ENCODE peak calls at places on chromosomes 16 and 17, in ten cellular contexts. K is kidney epithelial cell; F is GM12865; Z is A549; S is neural progenitor cell; B is CD4-positive, alpha-beta T cell; R is spleen; J is AG09309; E is colonic mucosa; I is GM13976. G is an unnamed sample.

GRCh38 chr17:27550291-27550930 is 80.6 kb upstream of the LGALS9 start:
- DNase-seq in K (no peak), S (no peak), Z (no peak), F (no peak), J (no peak), I (no peak), B (no peak), R (peak), E (no peak), G (no peak)

GRCh38 chr16:30472328-30472942 is at the start of gene ITGAL:
- DNase-seq in B (peak), R (peak), K (no peak), I (peak), J (no peak), Z (no peak), F (peak), E (peak), S (no peak), G (no peak)

GRCh38 chr17:83125515-83126274 is 46.3 kb downstream of the METRNL start:
- DNase-seq in S (no peak), E (peak), Z (no peak), R (peak), J (peak), F (no peak), B (peak), K (no peak), I (no peak), G (no peak)

GRCh38 chr16:3993052-3993785 is 112.7 kb upstream of the CREBBP start:
- DNase-seq in F (no peak), I (no peak), E (no peak), S (no peak), J (no peak), Z (no peak), K (no peak), B (no peak), R (no peak), G (no peak)

GRCh38 chr17:48014603-48015037 is 23.0 kb downstream of the COPZ2 start:
- DNase-seq in E (no peak), J (no peak), K (no peak), R (no peak), I (no peak), F (no peak), B (no peak), Z (no peak), S (no peak), G (no peak)

GRCh38 chr17:47785538-47786123 is 36.0 kb downstream of the OSBPL7 start:
- DNase-seq in J (no peak), I (no peak), S (peak), Z (no peak), K (no peak), E (no peak), F (peak), R (no peak), B (no peak), G (peak)

GRCh38 chr17:45432405-45433113 is at the start of gene ARHGAP27:
- DNase-seq in J (no peak), Z (no peak), S (peak), K (no peak), I (peak), F (no peak), R (peak), E (peak), B (no peak), G (peak)

GRCh38 chr16:82088483-82088882 is 53.4 kb downstream of the HSD17B2 start:
- DNase-seq in Z (no peak), B (no peak), E (no peak), S (no peak), K (no peak), R (no peak), F (no peak), J (no peak), I (no peak), G (no peak)

GRCh38 chr16:83887564-83887963 is 11.4 kb upstream of the MLYCD start:
- DNase-seq in K (no peak), J (no peak), F (no peak), Z (no peak), E (no peak), I (no peak), S (peak), R (no peak), B (no peak), G (no peak)

GRCh38 chr16:27330542-27330941 is 16.8 kb downstream of the IL4R start:
- DNase-seq in B (no peak), J (peak), R (peak), K (no peak), I (no peak), Z (peak), F (no peak), S (no peak), E (peak), G (no peak)

GRCh38 chr17:80209765-80210164 is 10.4 kb downstream of the SGSH start:
- DNase-seq in F (no peak), R (no peak), I (no peak), B (no peak), E (no peak), S (no peak), K (no peak), J (no peak), Z (no peak), G (no peak)

GRCh38 chr16:2058901-2059300 is 11.1 kb downstream of the TSC2 start:
- DNase-seq in S (peak), J (no peak), B (no peak), F (no peak), K (no peak), I (no peak), E (no peak), R (no peak), Z (no peak), G (no peak)

GRCh38 chr16:81861915-81862314 is 82.8 kb downstream of the PLCG2 start:
- DNase-seq in R (no peak), B (no peak), E (no peak), Z (no peak), S (no peak), I (no peak), F (no peak), J (no peak), K (no peak), G (no peak)

GRCh38 chr16:66357523-66357928 is 9.0 kb upstream of the CDH5 start:
- DNase-seq in J (peak), I (peak), R (no peak), Z (peak), F (peak), S (peak), E (peak), B (no peak), K (peak), G (peak)

GRCh38 chr16:20610892-20611349 is 34.8 kb upstream of the ACSM2B start:
- DNase-seq in Z (no peak), S (no peak), E (no peak), F (no peak), I (no peak), J (no peak), B (no peak), K (no peak), R (no peak), G (no peak)

GRCh38 chr17:1315891-1316403 is 36.5 kb downstream of the TRARG1 start:
- DNase-seq in Z (no peak), E (no peak), R (no peak), K (no peak), J (no peak), I (no peak), F (no peak), B (no peak), S (no peak), G (no peak)

GRCh38 chr16:75801307-75801706 is 75.0 kb upstream of the CPHXL start:
- DNase-seq in R (no peak), K (no peak), I (no peak), S (no peak), J (no peak), Z (no peak), E (no peak), B (no peak), F (no peak), G (no peak)

GRCh38 chr16:58471209-58471975 is 28.6 kb upstream of the NDRG4 start:
- DNase-seq in B (no peak), K (no peak), S (no peak), J (no peak), R (peak), I (no peak), E (no peak), F (no peak), Z (no peak), G (no peak)

GRCh38 chr17:19004601-19005441 is at the start of gene FAM83G:
- DNase-seq in B (peak), J (no peak), I (peak), K (no peak), F (peak), S (peak), R (peak), E (peak), Z (peak), G (peak)

GRCh38 chr17:13030459-13031305 is 12.9 kb upstream of the ELAC2 start:
- DNase-seq in K (no peak), E (peak), Z (peak), F (peak), J (no peak), S (peak), R (no peak), B (peak), I (peak), G (peak)

GRCh38 chr16:2341456-2342447 is 1.2 kb upstream of the ABCA3 start:
- DNase-seq in E (no peak), F (peak), J (no peak), R (peak), I (no peak), S (peak), B (peak), K (no peak), Z (no peak), G (no peak)

GRCh38 chr17:78110363-78111011 is 18.1 kb downstream of the TMC6 start:
- DNase-seq in K (no peak), J (no peak), E (no peak), F (no peak), B (no peak), I (no peak), R (no peak), Z (no peak), S (no peak), G (no peak)

GRCh38 chr16:19230575-19230974 is 55.0 kb upstream of the CLEC19A start:
- DNase-seq in E (no peak), I (no peak), J (no peak), B (no peak), R (no peak), K (no peak), S (no peak), Z (no peak), F (no peak), G (no peak)

GRCh38 chr17:83061586-83061985 is 17.8 kb upstream of the METRNL start:
- DNase-seq in R (peak), F (no peak), I (no peak), J (no peak), Z (no peak), B (no peak), S (no peak), E (no peak), K (no peak), G (no peak)

GRCh38 chr17:74474043-74474792 is 7.8 kb downstream of the CD300A start:
- DNase-seq in F (no peak), K (no peak), R (no peak), J (no peak), B (no peak), Z (no peak), S (no peak), E (no peak), I (no peak), G (no peak)

GRCh38 chr16:9047689-9048301 is 43.6 kb upstream of the HAPSTR1 start:
- DNase-seq in B (no peak), S (peak), J (peak), R (peak), I (peak), E (peak), K (peak), F (peak), Z (peak), G (peak)

GRCh38 chr17:50114849-50115357 is 15.1 kb downstream of the SAMD14 start:
- DNase-seq in R (no peak), S (peak), E (peak), K (no peak), Z (peak), F (peak), I (peak), J (no peak), B (no peak), G (peak)

GRCh38 chr17:72603346-72604242 is 482.8 kb downstream of the SOX9 start:
- DNase-seq in B (no peak), E (no peak), I (no peak), Z (peak), R (no peak), K (peak), S (no peak), F (no peak), J (no peak), G (no peak)

GRCh38 chr16:65598626-65599025 is 476.8 kb upstream of the CDH11 start:
- DNase-seq in Z (no peak), K (no peak), R (no peak), E (no peak), J (no peak), I (no peak), S (peak), B (no peak), F (no peak), G (no peak)

GRCh38 chr16:54688339-54688738 is 242.3 kb upstream of the IRX5 start:
- DNase-seq in E (no peak), B (no peak), J (no peak), K (no peak), S (no peak), R (no peak), I (no peak), Z (no peak), F (no peak), G (no peak)

GRCh38 chr17:52024296-52024870 is 134.1 kb downstream of the CA10 start:
- DNase-seq in S (no peak), F (no peak), Z (no peak), J (no peak), K (no peak), R (no peak), B (no peak), I (no peak), E (no peak), G (no peak)

GRCh38 chr17:33463887-33464286 is 170.8 kb upstream of the ASIC2 start:
- DNase-seq in Z (no peak), E (no peak), R (no peak), J (no peak), B (no peak), S (no peak), F (no peak), K (no peak), I (no peak), G (no peak)

GRCh38 chr17:55219939-55220338 is 44.8 kb upstream of the HLF start:
- DNase-seq in S (no peak), B (no peak), R (no peak), J (no peak), F (no peak), E (no peak), I (no peak), K (no peak), Z (no peak), G (no peak)

GRCh38 chr17:14604920-14605599 is 304.2 kb downstream of the HS3ST3B1 start:
- DNase-seq in J (no peak), S (no peak), F (no peak), E (peak), B (no peak), I (no peak), K (no peak), Z (no peak), R (peak), G (no peak)

GRCh38 chr16:78489631-78490030 is 390.2 kb downstream of the WWOX start:
- DNase-seq in F (no peak), J (no peak), Z (no peak), E (no peak), I (no peak), K (no peak), R (no peak), B (no peak), S (no peak), G (no peak)

GRCh38 chr17:58280480-58281217 is at the start of gene MPO:
- DNase-seq in S (no peak), J (no peak), B (no peak), Z (no peak), I (no peak), R (no peak), F (no peak), K (no peak), E (no peak), G (no peak)

DNA sequence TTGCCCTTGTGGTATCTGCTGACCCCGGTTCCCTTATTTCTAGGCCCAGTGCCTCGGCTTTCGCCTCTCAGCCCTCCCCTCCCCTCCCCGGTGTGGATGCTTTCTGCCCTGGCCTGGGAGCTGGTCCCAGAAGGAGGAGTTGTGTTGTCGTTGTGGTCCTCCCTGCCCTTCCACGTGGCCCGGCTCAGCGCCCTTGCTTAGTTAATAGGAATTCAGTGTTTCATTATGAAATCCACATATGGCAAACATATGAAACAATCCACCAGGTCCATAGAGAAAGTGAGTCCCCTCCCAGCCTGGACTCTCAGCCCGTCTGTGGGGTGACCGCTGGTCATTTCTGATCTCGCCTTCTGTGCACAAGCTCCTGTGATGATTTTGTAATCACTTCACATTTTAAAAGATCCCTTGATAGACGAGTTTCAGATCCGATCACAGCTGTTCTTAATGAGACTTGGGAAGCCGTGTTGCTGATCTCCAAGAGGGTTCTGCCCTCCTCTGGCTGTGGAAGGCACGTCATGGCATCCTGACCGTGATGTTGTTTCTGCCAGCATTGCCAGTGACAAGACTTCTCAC is 112.1 kb downstream of the BANP start:
- DNase-seq in S (no peak), R (peak), B (no peak), K (peak), Z (no peak), F (no peak), J (peak), I (no peak), E (no peak), G (no peak)
- TF ChIP-seq CTCF in S (no peak), R (no peak), B (no peak), K (peak), Z (no peak), F (no peak), J (peak), I (no peak), E (no peak), G (no peak)

GRCh38 chr16:74064120-74064735 is 232.4 kb upstream of the PSMD7 start:
- DNase-seq in Z (no peak), F (no peak), E (no peak), I (no peak), B (no peak), R (no peak), J (no peak), S (no peak), K (no peak), G (no peak)
- TF ChIP-seq CTCF in Z (no peak), F (no peak), E (no peak), I (no peak), B (no peak), R (no peak), J (no peak), S (no peak), K (peak), G (no peak)

DNA sequence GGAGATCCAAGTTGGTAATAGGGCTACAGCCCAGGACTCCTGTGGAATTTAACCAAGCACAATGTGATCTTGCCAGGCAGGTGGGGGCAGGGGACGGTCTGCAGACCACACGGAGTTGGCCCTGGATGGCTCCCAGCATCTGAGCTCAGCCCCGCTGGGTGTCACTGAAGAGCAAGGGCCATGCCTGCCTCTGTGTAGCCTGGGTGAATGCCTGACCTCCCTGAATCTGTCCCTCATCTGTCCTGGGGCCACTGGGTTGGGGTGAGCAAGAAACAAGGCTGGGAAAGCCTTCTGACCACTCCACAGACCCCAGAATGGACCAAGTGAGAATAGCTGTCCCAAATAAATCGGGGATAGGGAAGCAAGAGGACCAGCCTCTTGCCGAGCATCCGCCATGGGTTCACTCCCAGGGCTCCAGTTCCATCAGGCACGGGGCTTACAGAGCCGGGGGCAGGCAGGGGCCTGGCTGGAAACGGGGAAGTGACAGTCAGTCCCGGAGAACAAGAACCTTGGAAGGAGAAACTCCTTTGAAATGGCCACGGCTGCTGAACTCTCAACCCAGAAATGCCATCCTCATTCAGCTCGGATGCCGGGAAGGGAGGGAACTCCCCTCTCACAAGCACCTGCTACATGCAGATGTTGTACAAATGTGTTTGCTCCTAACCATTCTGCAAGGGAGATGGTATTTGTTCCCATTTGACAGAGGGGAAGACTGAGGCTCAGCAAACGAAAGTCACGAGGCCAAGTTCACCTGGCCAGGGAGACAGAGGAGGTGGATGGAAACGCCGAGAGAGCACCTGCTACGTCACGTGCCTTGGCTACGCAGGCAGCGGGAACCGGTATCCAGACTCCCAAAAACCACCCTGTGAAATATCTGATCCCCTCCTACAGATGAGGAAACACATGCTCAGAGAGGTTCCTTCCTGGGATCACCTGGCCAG is 50.0 kb downstream of the RMI2 start:
- DNase-seq in R (peak), Z (no peak), I (no peak), E (no peak), F (no peak), K (no peak), J (no peak), S (no peak), B (no peak), G (no peak)
- TF ChIP-seq CTCF in R (no peak), Z (peak), I (no peak), E (no peak), F (no peak), K (no peak), J (no peak), S (no peak), B (no peak), G (no peak)

DNA sequence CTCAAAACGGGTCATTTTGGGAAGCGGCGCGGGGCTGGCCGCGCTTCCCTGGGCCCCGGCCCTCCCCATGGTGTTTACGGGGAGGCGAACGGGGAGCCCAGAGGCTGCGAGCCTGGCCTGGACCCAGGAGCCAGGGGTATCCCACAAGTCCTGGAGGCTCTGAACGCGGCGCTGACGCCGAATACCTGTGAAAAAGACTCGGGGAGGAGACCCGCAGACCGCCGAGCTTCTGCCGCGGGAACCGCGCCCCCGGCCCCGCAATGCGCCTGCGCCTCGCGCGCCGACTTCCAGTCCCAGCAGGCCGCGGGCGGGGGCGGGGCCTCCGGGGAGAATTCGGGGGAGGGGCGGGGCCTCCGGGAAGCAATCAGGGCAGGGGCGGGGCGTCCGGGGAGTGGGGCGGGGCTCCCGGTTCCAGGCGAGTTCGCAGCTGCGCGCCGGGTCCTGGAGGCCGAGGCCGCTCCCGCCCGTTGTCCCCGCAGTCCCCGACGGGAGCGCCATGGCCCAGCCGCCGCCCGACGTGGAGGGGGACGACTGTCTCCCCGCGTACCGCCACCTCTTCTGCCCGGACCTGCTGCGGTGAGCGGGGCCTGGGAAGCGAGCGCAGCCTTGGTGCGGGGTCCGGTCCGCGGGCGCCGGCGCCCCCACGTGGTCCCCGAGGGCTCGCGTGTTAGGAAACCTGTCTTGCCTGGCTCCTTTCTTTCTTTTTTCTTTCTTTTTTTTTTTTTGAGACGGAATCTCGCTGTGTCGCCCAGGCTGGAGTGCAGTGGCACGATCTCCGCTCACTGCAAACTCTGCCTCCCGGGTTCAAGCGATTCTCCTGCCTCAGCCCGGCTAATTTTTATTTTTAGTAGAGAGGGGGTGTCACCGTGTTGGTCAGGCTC is at the start of gene DECR2:
- DNase-seq in E (peak), I (peak), S (peak), F (peak), B (peak), J (no peak), Z (peak), R (peak), K (no peak), G (peak)
- TF ChIP-seq CTCF in E (no peak), I (peak), S (peak), F (peak), B (peak), J (peak), Z (peak), R (peak), K (peak), G (no peak)